ENCODE peak calls at places on chromosome 13, in six cellular contexts. One of them, this sample, is unnamed.

GRCh38 chr13:80755925-80756324 is 415.0 kb upstream of the SPRY2 start:
- DNase-seq in stromal cell of bone marrow: peak; percentile 1
- DNase-seq in GM23248: no peak
- DNase-seq in IMR-90: no peak
- DNase-seq in astrocyte of the spinal cord: peak; percentile 23
- DNase-seq in uterus: no peak
- DNase-seq in this sample: no peak

GRCh38 chr13:60329221-60329983 is 67.6 kb upstream of the TDRD3 start:
- DNase-seq in uterus: no peak
- DNase-seq in GM23248: peak; percentile 42
- DNase-seq in astrocyte of the spinal cord: peak; percentile 19
- DNase-seq in IMR-90: peak; percentile 16
- DNase-seq in stromal cell of bone marrow: peak; percentile 17
- DNase-seq in this sample: no peak

GRCh38 chr13:83414393-83414792 is 467.9 kb downstream of the SLITRK1 start:
- DNase-seq in stromal cell of bone marrow: peak; percentile 12
- DNase-seq in uterus: no peak
- DNase-seq in GM23248: peak; percentile 4
- DNase-seq in astrocyte of the spinal cord: no peak
- DNase-seq in IMR-90: peak; percentile 65
- DNase-seq in this sample: no peak

GRCh38 chr13:73481877-73482445 is 423.2 kb downstream of the KLF5 start:
- DNase-seq in GM23248: no peak
- DNase-seq in astrocyte of the spinal cord: no peak
- DNase-seq in uterus: no peak
- DNase-seq in IMR-90: no peak
- DNase-seq in stromal cell of bone marrow: no peak
- DNase-seq in this sample: no peak

GRCh38 chr13:27772651-27773425 is 19.4 kb upstream of the GSX1 start:
- DNase-seq in GM23248: no peak
- DNase-seq in stromal cell of bone marrow: no peak
- DNase-seq in IMR-90: no peak
- DNase-seq in uterus: no peak
- DNase-seq in astrocyte of the spinal cord: no peak
- DNase-seq in this sample: no peak

GRCh38 chr13:40082644-40083043 is 427.2 kb downstream of the COG6 start:
- DNase-seq in uterus: no peak
- DNase-seq in IMR-90: no peak
- DNase-seq in stromal cell of bone marrow: no peak
- DNase-seq in astrocyte of the spinal cord: peak; percentile 67
- DNase-seq in GM23248: no peak
- DNase-seq in this sample: peak; percentile 3

GRCh38 chr13:78194904-78195639 is 276.4 kb upstream of the EDNRB start:
- DNase-seq in uterus: no peak
- DNase-seq in astrocyte of the spinal cord: peak; percentile 12
- DNase-seq in stromal cell of bone marrow: no peak
- DNase-seq in GM23248: peak; percentile 76
- DNase-seq in IMR-90: peak; percentile 69
- DNase-seq in this sample: no peak

GRCh38 chr13:104571161-104571889 is 1505.1 kb upstream of the SLC10A2 start:
- DNase-seq in astrocyte of the spinal cord: peak; percentile 95
- DNase-seq in GM23248: peak; percentile 57
- DNase-seq in stromal cell of bone marrow: peak; percentile 67
- DNase-seq in IMR-90: peak; percentile 82
- DNase-seq in uterus: peak; percentile 39
- DNase-seq in this sample: peak; percentile 5

GRCh38 chr13:60178327-60178726 is 14.6 kb upstream of the DIAPH3 start:
- DNase-seq in stromal cell of bone marrow: no peak
- DNase-seq in astrocyte of the spinal cord: no peak
- DNase-seq in uterus: no peak
- DNase-seq in GM23248: no peak
- DNase-seq in IMR-90: no peak
- DNase-seq in this sample: no peak

GRCh38 chr13:52850396-52851152 is 2.1 kb upstream of the PCDH8 start:
- DNase-seq in IMR-90: peak; percentile 7
- DNase-seq in astrocyte of the spinal cord: peak; percentile 30
- DNase-seq in stromal cell of bone marrow: peak; percentile 10
- DNase-seq in uterus: peak; percentile 56
- DNase-seq in GM23248: peak; percentile 80
- DNase-seq in this sample: peak; percentile 46

GRCh38 chr13:48006396-48006795 is 5.3 kb upstream of the SUCLA2 start:
- DNase-seq in IMR-90: no peak
- DNase-seq in stromal cell of bone marrow: no peak
- DNase-seq in uterus: no peak
- DNase-seq in GM23248: peak; percentile 34
- DNase-seq in astrocyte of the spinal cord: no peak
- DNase-seq in this sample: no peak

GRCh38 chr13:111115841-111116500 is 861 bp downstream of the ARHGEF7 start:
- DNase-seq in GM23248: peak; percentile 94
- DNase-seq in stromal cell of bone marrow: peak; percentile 73
- DNase-seq in uterus: peak; percentile 72
- DNase-seq in astrocyte of the spinal cord: peak; percentile 71
- DNase-seq in IMR-90: peak; percentile 87
- DNase-seq in this sample: no peak

GRCh38 chr13:93625536-93625935 is 398.9 kb downstream of the GPC6 start:
- DNase-seq in uterus: no peak
- DNase-seq in astrocyte of the spinal cord: no peak
- DNase-seq in GM23248: peak; percentile 14
- DNase-seq in stromal cell of bone marrow: no peak
- DNase-seq in IMR-90: peak; percentile 10
- DNase-seq in this sample: no peak

GRCh38 chr13:50401721-50402510 is 386.7 kb downstream of the KCNRG start:
- DNase-seq in stromal cell of bone marrow: peak; percentile 63
- DNase-seq in uterus: no peak
- DNase-seq in IMR-90: peak; percentile 76
- DNase-seq in GM23248: peak; percentile 69
- DNase-seq in astrocyte of the spinal cord: peak; percentile 64
- DNase-seq in this sample: no peak

GRCh38 chr13:39765801-39766463 is 110.5 kb downstream of the COG6 start:
- DNase-seq in IMR-90: no peak
- DNase-seq in stromal cell of bone marrow: no peak
- DNase-seq in astrocyte of the spinal cord: peak; percentile 56
- DNase-seq in uterus: peak; percentile 35
- DNase-seq in GM23248: peak; percentile 25
- DNase-seq in this sample: no peak

GRCh38 chr13:90238433-90238832 is 1109.1 kb upstream of the MIR17HG start:
- DNase-seq in IMR-90: no peak
- DNase-seq in GM23248: no peak
- DNase-seq in uterus: no peak
- DNase-seq in stromal cell of bone marrow: no peak
- DNase-seq in astrocyte of the spinal cord: peak; percentile 29
- DNase-seq in this sample: no peak

GRCh38 chr13:74574964-74575728 is 440.9 kb upstream of the KLF12 start:
- DNase-seq in stromal cell of bone marrow: no peak
- DNase-seq in uterus: no peak
- DNase-seq in IMR-90: no peak
- DNase-seq in GM23248: no peak
- DNase-seq in astrocyte of the spinal cord: peak; percentile 13
- DNase-seq in this sample: no peak

GRCh38 chr13:59680429-59681024 is 483.2 kb downstream of the DIAPH3 start:
- DNase-seq in GM23248: peak; percentile 47
- DNase-seq in uterus: no peak
- DNase-seq in astrocyte of the spinal cord: peak; percentile 34
- DNase-seq in IMR-90: peak; percentile 33
- DNase-seq in stromal cell of bone marrow: peak; percentile 13
- DNase-seq in this sample: peak; percentile 17

GRCh38 chr13:26742691-26743358 is 17.8 kb downstream of the GPR12 start:
- DNase-seq in uterus: no peak
- DNase-seq in astrocyte of the spinal cord: no peak
- DNase-seq in GM23248: no peak
- DNase-seq in stromal cell of bone marrow: no peak
- DNase-seq in IMR-90: no peak
- DNase-seq in this sample: no peak

GRCh38 chr13:43414111-43414510 is 372.7 kb downstream of the ENOX1 start:
- DNase-seq in GM23248: no peak
- DNase-seq in stromal cell of bone marrow: no peak
- DNase-seq in uterus: no peak
- DNase-seq in IMR-90: no peak
- DNase-seq in astrocyte of the spinal cord: no peak
- DNase-seq in this sample: no peak

GRCh38 chr13:21242236-21242635 is 65.8 kb downstream of the MRPL57 start:
- DNase-seq in astrocyte of the spinal cord: no peak
- DNase-seq in IMR-90: no peak
- DNase-seq in GM23248: no peak
- DNase-seq in uterus: no peak
- DNase-seq in stromal cell of bone marrow: no peak
- DNase-seq in this sample: no peak

GRCh38 chr13:44397766-44398223 is 24.2 kb downstream of the SERP2 start:
- DNase-seq in astrocyte of the spinal cord: peak; percentile 27
- DNase-seq in stromal cell of bone marrow: no peak
- DNase-seq in IMR-90: peak; percentile 20
- DNase-seq in GM23248: no peak
- DNase-seq in uterus: no peak
- DNase-seq in this sample: no peak

GRCh38 chr13:76837811-76838210 is 48.4 kb downstream of the KCTD12 start:
- DNase-seq in astrocyte of the spinal cord: no peak
- DNase-seq in uterus: no peak
- DNase-seq in GM23248: peak; percentile 11
- DNase-seq in IMR-90: peak; percentile 32
- DNase-seq in stromal cell of bone marrow: no peak
- DNase-seq in this sample: no peak

GRCh38 chr13:52085416-52085815 is 43.5 kb downstream of the NEK5 start:
- DNase-seq in astrocyte of the spinal cord: peak; percentile 23
- DNase-seq in stromal cell of bone marrow: peak; percentile 38
- DNase-seq in uterus: no peak
- DNase-seq in IMR-90: peak; percentile 86
- DNase-seq in GM23248: peak; percentile 83
- DNase-seq in this sample: no peak

GRCh38 chr13:94218537-94218936 is 260.9 kb downstream of the DCT start:
- DNase-seq in IMR-90: no peak
- DNase-seq in GM23248: no peak
- DNase-seq in uterus: no peak
- DNase-seq in astrocyte of the spinal cord: no peak
- DNase-seq in stromal cell of bone marrow: no peak
- DNase-seq in this sample: no peak

GRCh38 chr13:105918842-105919741 is 616.4 kb downstream of the EFNB2 start:
- DNase-seq in stromal cell of bone marrow: peak; percentile 45
- DNase-seq in GM23248: peak; percentile 51
- DNase-seq in uterus: no peak
- DNase-seq in IMR-90: peak; percentile 82
- DNase-seq in astrocyte of the spinal cord: peak; percentile 62
- DNase-seq in this sample: peak; percentile 51

GRCh38 chr13:31945202-31945978 is 86.2 kb upstream of the FRY start:
- DNase-seq in astrocyte of the spinal cord: peak; percentile 60
- DNase-seq in uterus: peak; percentile 30
- DNase-seq in GM23248: peak; percentile 96
- DNase-seq in IMR-90: peak; percentile 81
- DNase-seq in stromal cell of bone marrow: peak; percentile 71
- DNase-seq in this sample: peak; percentile 10

GRCh38 chr13:112951674-112952371 is 17.2 kb upstream of the MCF2L start:
- DNase-seq in GM23248: no peak
- DNase-seq in stromal cell of bone marrow: no peak
- DNase-seq in IMR-90: no peak
- DNase-seq in astrocyte of the spinal cord: no peak
- DNase-seq in uterus: no peak
- DNase-seq in this sample: no peak

GRCh38 chr13:65889368-65889767 is 1340.8 kb downstream of the PCDH9 start:
- DNase-seq in GM23248: no peak
- DNase-seq in stromal cell of bone marrow: no peak
- DNase-seq in IMR-90: peak; percentile 47
- DNase-seq in astrocyte of the spinal cord: peak; percentile 6
- DNase-seq in uterus: no peak
- DNase-seq in this sample: no peak

GRCh38 chr13:24692541-24692940 is 12.3 kb downstream of the ATP12A start:
- DNase-seq in uterus: no peak
- DNase-seq in astrocyte of the spinal cord: peak; percentile 73
- DNase-seq in stromal cell of bone marrow: peak; percentile 12
- DNase-seq in IMR-90: peak; percentile 8
- DNase-seq in GM23248: peak; percentile 66
- DNase-seq in this sample: no peak

GRCh38 chr13:19864018-19864338 is 529 bp upstream of the ZMYM5 start:
- DNase-seq in uterus: peak; percentile 77
- DNase-seq in GM23248: peak; percentile 78
- DNase-seq in IMR-90: no peak
- DNase-seq in stromal cell of bone marrow: peak; percentile 36
- DNase-seq in astrocyte of the spinal cord: peak; percentile 88
- DNase-seq in this sample: peak; percentile 83

GRCh38 chr13:71254384-71254783 is 612.6 kb downstream of the DACH1 start:
- DNase-seq in GM23248: no peak
- DNase-seq in astrocyte of the spinal cord: no peak
- DNase-seq in stromal cell of bone marrow: no peak
- DNase-seq in IMR-90: no peak
- DNase-seq in uterus: no peak
- DNase-seq in this sample: no peak

GRCh38 chr13:77745784-77746183 is 48.3 kb downstream of the SLAIN1 start:
- DNase-seq in stromal cell of bone marrow: no peak
- DNase-seq in astrocyte of the spinal cord: no peak
- DNase-seq in uterus: no peak
- DNase-seq in GM23248: no peak
- DNase-seq in IMR-90: no peak
- DNase-seq in this sample: no peak

GRCh38 chr13:96388598-96388997 is 298.7 kb downstream of the HS6ST3 start:
- DNase-seq in astrocyte of the spinal cord: no peak
- DNase-seq in GM23248: no peak
- DNase-seq in uterus: no peak
- DNase-seq in stromal cell of bone marrow: no peak
- DNase-seq in IMR-90: no peak
- DNase-seq in this sample: no peak

GRCh38 chr13:42594577-42595571 is 20.9 kb downstream of the TNFSF11 start:
- DNase-seq in IMR-90: peak; percentile 66
- DNase-seq in GM23248: peak; percentile 80
- DNase-seq in stromal cell of bone marrow: peak; percentile 79
- DNase-seq in astrocyte of the spinal cord: peak; percentile 81
- DNase-seq in uterus: peak; percentile 52
- DNase-seq in this sample: peak; percentile 38

GRCh38 chr13:52195052-52195837 is 35.8 kb upstream of the NEK3 start:
- DNase-seq in astrocyte of the spinal cord: peak; percentile 81
- DNase-seq in uterus: peak; percentile 77
- DNase-seq in IMR-90: peak; percentile 50
- DNase-seq in GM23248: peak; percentile 75
- DNase-seq in stromal cell of bone marrow: peak; percentile 53
- DNase-seq in this sample: no peak

GRCh38 chr13:53694814-53695533 is 666.4 kb downstream of the OLFM4 start:
- DNase-seq in GM23248: no peak
- DNase-seq in IMR-90: no peak
- DNase-seq in uterus: no peak
- DNase-seq in astrocyte of the spinal cord: no peak
- DNase-seq in stromal cell of bone marrow: no peak
- DNase-seq in this sample: no peak

GRCh38 chr13:73168993-73169401 is 110.2 kb downstream of the KLF5 start:
- DNase-seq in stromal cell of bone marrow: no peak
- DNase-seq in uterus: no peak
- DNase-seq in IMR-90: peak; percentile 53
- DNase-seq in astrocyte of the spinal cord: peak; percentile 16
- DNase-seq in GM23248: peak; percentile 13
- DNase-seq in this sample: no peak

GRCh38 chr13:110379905-110380341 is 72.8 kb downstream of the COL4A2 start:
- DNase-seq in stromal cell of bone marrow: no peak
- DNase-seq in IMR-90: peak; percentile 89
- DNase-seq in uterus: no peak
- DNase-seq in astrocyte of the spinal cord: peak; percentile 74
- DNase-seq in GM23248: peak; percentile 68
- DNase-seq in this sample: peak; percentile 18